ENCODE peak calls at places on chromosomes 7 and 10, in five cellular contexts. H, I, X, B and O are unnamed samples.

GRCh38 chr7:52355059-52355458 is 680.4 kb upstream of the POM121L12 start:
- DNase-seq in H (no peak), I (no peak), X (no peak), B (no peak), O (peak)

GRCh38 chr10:29532256-29532878 is 102.4 kb downstream of the SVIL start:
- DNase-seq in H (no peak), I (no peak), X (no peak), B (no peak), O (peak)

GRCh38 chr10:107232013-107232412 is 67.5 kb upstream of the SORCS1 start:
- DNase-seq in H (no peak), I (no peak), X (no peak), B (no peak), O (no peak)

GRCh38 chr7:112410087-112410486 is 40.2 kb upstream of the IFRD1 start:
- DNase-seq in H (no peak), I (no peak), X (peak), B (peak), O (no peak)

GRCh38 chr7:141071855-141072547 is 1.9 kb upstream of the TMEM178B start:
- DNase-seq in H (no peak), I (no peak), X (no peak), B (no peak), O (no peak)

GRCh38 chr7:110519851-110520250 is 571.1 kb upstream of the LRRN3 start:
- DNase-seq in H (no peak), I (no peak), X (no peak), B (no peak), O (no peak)

GRCh38 chr7:48109848-48110663 is 21.0 kb downstream of the UPP1 start:
- DNase-seq in H (no peak), I (peak), X (peak), B (peak), O (peak)

GRCh38 chr7:31466036-31466435 is 47.9 kb upstream of the ITPRID1 start:
- DNase-seq in H (no peak), I (no peak), X (no peak), B (no peak), O (no peak)

GRCh38 chr7:135979674-135980660 is 2.8 kb upstream of the MTPN start:
- DNase-seq in H (no peak), I (no peak), X (peak), B (peak), O (peak)

GRCh38 chr10:96370575-96371157 is 11.9 kb upstream of the OPALIN start:
- DNase-seq in H (no peak), I (peak), X (peak), B (peak), O (peak)

GRCh38 chr7:43646603-43647313 is 63.9 kb downstream of the STK17A start:
- DNase-seq in H (no peak), I (no peak), X (peak), B (peak), O (no peak)

GRCh38 chr10:3886666-3887251 is 101.8 kb upstream of the KLF6 start:
- DNase-seq in H (peak), I (peak), X (peak), B (peak), O (peak)

GRCh38 chr7:47510192-47510591 is 71.7 kb downstream of the TNS3 start:
- DNase-seq in H (no peak), I (no peak), X (no peak), B (no peak), O (no peak)

GRCh38 chr10:119367841-119368549 is 160.6 kb downstream of the GRK5 start:
- DNase-seq in H (no peak), I (no peak), X (no peak), B (no peak), O (no peak)

GRCh38 chr10:72048450-72049124 is 39.8 kb downstream of the SPOCK2 start:
- DNase-seq in H (peak), I (peak), X (peak), B (peak), O (peak)

GRCh38 chr7:33392143-33392542 is 262.8 kb downstream of the BBS9 start:
- DNase-seq in H (no peak), I (no peak), X (no peak), B (no peak), O (no peak)

GRCh38 chr7:131007439-131008330 is 273.7 kb upstream of the KLF14 start:
- DNase-seq in H (no peak), I (peak), X (peak), B (peak), O (peak)

GRCh38 chr7:28785002-28785995 is 172.8 kb downstream of the TRIL start:
- DNase-seq in H (no peak), I (no peak), X (no peak), B (no peak), O (no peak)

GRCh38 chr7:92851732-92852131 is 15.4 kb upstream of the CDK6 start:
- DNase-seq in H (no peak), I (no peak), X (no peak), B (peak), O (peak)

GRCh38 chr7:70588151-70588550 is 543.8 kb upstream of the GALNT17 start:
- DNase-seq in H (no peak), I (no peak), X (no peak), B (no peak), O (no peak)

GRCh38 chr10:16594106-16594505 is 72.4 kb upstream of the C1QL3 start:
- DNase-seq in H (no peak), I (no peak), X (no peak), B (no peak), O (no peak)

GRCh38 chr10:96402417-96403305 is 43.9 kb upstream of the OPALIN start:
- DNase-seq in H (no peak), I (no peak), X (no peak), B (no peak), O (no peak)

GRCh38 chr7:116859323-116859722 is 3.1 kb upstream of the CAPZA2 start:
- DNase-seq in H (peak), I (no peak), X (peak), B (peak), O (peak)

GRCh38 chr7:17300012-17300411 is 1.6 kb downstream of the AHR start:
- DNase-seq in H (no peak), I (no peak), X (no peak), B (no peak), O (no peak)

GRCh38 chr7:150668472-150668911 is 17.0 kb upstream of the GIMAP2 start:
- DNase-seq in H (no peak), I (no peak), X (no peak), B (no peak), O (no peak)

GRCh38 chr7:88307412-88307811 is 718 bp upstream of the STEAP4 start:
- DNase-seq in H (no peak), I (no peak), X (no peak), B (no peak), O (no peak)

GRCh38 chr7:88305044-88305443 is 1.6 kb downstream of the STEAP4 start:
- DNase-seq in H (no peak), I (no peak), X (no peak), B (no peak), O (no peak)

GRCh38 chr7:88309845-88310244 is 3.2 kb upstream of the STEAP4 start:
- DNase-seq in H (no peak), I (no peak), X (no peak), B (no peak), O (no peak)

GRCh38 chr7:88307841-88308240 is 1.1 kb upstream of the STEAP4 start:
- DNase-seq in H (no peak), I (no peak), X (no peak), B (no peak), O (peak)

GRCh38 chr7:88306590-88307048 is at the start of gene STEAP4:
- DNase-seq in H (no peak), I (peak), X (peak), B (peak), O (peak)
- H3K4me3 ChIP-seq in H (no peak), I (peak), X (peak), B (no peak), O (peak)

DNA sequence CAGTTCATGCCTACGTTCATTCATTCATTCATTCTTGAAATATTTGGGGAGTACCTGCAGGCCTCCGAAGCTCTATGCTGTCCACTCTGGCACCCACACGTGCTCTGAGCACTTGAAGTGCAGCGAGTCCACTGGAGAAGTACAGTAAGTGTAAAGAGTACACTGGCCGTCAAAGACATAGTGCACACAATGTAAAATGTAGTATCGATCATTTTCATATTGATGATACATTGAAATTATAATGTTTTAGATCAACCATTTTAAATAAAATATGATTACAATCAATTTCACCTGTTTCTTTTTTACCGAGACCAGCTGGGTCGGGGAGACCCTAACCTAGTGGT is 37.0 kb upstream of the PURB start:
- DNase-seq in H (no peak), I (no peak), X (no peak), B (no peak), O (no peak)
- TF ChIP-seq CTCF in H (no peak), I (no peak), X (no peak), B (no peak), O (no peak)

GRCh38 chr10:69125554-69125953 is 1.6 kb downstream of the VPS26A start:
- DNase-seq in H (no peak), I (no peak), X (no peak), B (no peak), O (no peak)
- H3K4me3 ChIP-seq in H (peak), I (peak), X (peak), B (no peak), O (peak)

GRCh38 chr10:125982256-125982948 is 86.0 kb downstream of the FANK1 start:
- DNase-seq in H (peak), I (no peak), X (peak), B (peak), O (peak)

GRCh38 chr10:125980521-125980920 is 84.2 kb downstream of the FANK1 start:
- DNase-seq in H (no peak), I (no peak), X (no peak), B (no peak), O (no peak)

GRCh38 chr10:125979976-125980375 is 83.6 kb downstream of the FANK1 start:
- DNase-seq in H (no peak), I (no peak), X (no peak), B (no peak), O (no peak)

GRCh38 chr10:125983161-125983560 is 86.8 kb downstream of the FANK1 start:
- DNase-seq in H (no peak), I (no peak), X (no peak), B (no peak), O (no peak)

DNA sequence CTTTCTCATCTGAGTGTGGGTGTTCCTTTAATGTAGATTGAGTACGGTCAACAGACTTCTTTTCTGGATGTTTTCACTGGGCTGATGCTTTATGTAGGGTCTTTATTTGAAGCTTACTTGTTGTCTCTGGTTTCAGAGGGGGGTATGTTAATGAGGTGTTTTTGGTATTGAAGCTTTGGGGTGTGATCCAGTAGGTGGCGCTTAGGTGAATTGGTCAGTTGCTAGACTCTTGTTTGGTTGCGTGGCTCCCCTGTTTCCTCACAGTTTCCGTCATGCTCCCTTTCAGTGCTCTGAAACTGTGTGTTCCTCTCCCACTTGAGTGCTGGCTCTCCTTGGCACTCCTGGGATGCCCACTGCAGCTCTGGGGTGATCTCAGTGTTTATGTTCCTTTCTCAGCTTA is 80.8 kb downstream of the FANK1 start:
- DNase-seq in H (no peak), I (no peak), X (no peak), B (no peak), O (no peak)
- TF ChIP-seq CTCF in H (peak), I (no peak), X (peak), B (no peak), O (no peak)

DNA sequence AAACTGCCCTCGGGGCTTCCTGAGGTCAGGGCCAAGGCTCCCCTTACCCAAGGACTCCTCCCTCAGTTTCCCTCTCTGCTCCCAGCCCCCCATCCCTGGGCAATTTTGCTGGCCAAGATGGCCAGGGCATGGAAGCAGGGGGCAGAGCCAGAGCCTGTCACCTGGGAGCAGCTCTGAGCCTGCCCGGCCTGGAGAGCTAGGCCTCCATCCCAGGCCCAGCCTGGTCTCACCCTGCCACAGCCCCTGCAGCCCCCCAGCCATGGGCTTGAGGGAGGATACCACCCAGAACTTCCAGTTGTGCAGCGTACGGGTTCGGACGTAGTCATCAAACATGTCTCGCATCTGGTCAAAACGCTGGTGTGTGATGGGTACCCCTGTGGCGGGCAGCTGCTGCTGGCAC is 17.0 kb upstream of the TBL2 start:
- DNase-seq in H (no peak), I (no peak), X (no peak), B (no peak), O (no peak)
- H3K4me3 ChIP-seq in H (no peak), I (no peak), X (no peak), B (no peak), O (no peak)

DNA sequence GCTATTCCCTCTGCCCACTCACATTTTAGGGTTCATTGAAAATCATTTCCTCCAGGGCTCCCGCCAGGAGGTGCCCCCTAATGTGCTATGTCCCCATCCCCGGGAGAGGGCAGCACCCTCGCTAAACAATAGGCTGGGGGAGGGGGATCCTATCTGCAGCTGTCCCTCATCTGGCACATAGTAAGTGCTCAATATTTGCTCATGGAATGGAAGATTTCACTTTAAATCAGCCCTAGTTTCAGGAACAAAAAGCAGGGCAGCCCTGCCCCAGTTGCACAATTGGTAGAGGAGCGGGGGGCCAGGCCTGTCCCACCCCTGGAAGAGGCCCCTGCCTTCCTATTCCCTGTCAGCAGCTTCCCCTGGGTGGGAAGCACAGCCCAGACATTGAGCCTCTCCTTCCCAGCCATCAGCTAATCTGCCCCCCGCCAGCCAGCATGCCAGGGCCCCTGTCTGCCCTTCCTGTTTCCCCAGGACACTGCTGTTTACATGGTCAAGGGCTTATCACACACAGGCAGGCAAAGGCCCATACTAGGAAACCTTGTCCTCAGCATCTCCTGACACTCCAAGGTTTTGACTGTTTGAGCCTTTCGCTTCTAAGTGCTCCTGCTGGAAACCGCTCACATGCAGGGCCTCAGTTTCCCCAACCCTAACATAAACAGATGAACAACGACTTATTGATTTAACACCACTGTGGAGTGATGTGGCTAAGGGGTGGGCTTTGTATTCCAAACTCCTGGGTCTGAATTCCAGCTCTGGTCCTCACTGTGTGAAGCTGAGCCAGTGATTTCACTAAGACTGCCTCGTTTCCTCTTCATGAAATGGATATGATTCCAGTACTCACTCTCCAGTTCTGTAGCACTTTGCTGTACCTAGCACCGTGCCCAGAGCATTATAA is 130.7 kb upstream of the ZMIZ1 start:
- DNase-seq in H (no peak), I (no peak), X (no peak), B (no peak), O (no peak)
- TF ChIP-seq CTCF in H (no peak), I (no peak), X (peak), B (no peak), O (no peak)

GRCh38 chr10:129730993-129731325 is 233.1 kb downstream of the EBF3 start:
- DNase-seq in H (no peak), I (no peak), X (no peak), B (no peak), O (peak)
- H3K4me3 ChIP-seq in H (no peak), I (no peak), X (no peak), B (no peak), O (no peak)